ENCODE peak calls at places on chromosome X, in seven cellular contexts. One of them, this sample, is unnamed.

GRCh38 chrX:30309139-30309571 is at the start of gene NR0B1:
- DNase-seq in lower leg skin: no peak
- DNase-seq in DMS53: peak; percentile 73
- DNase-seq in NAMALWA: no peak
- DNase-seq in left ventricle myocardium superior: peak; percentile 33
- DNase-seq in heart right ventricle: no peak
- DNase-seq in Right ventricle myocardium inferior: no peak
- DNase-seq in this sample: no peak

GRCh38 chrX:133880032-133880443 is 105.4 kb downstream of the GPC3 start:
- DNase-seq in lower leg skin: no peak
- DNase-seq in left ventricle myocardium superior: no peak
- DNase-seq in DMS53: no peak
- DNase-seq in heart right ventricle: no peak
- DNase-seq in NAMALWA: no peak
- DNase-seq in Right ventricle myocardium inferior: no peak
- DNase-seq in this sample: no peak

GRCh38 chrX:53481816-53482485 is 47.8 kb upstream of the HSD17B10 start:
- DNase-seq in lower leg skin: no peak
- DNase-seq in DMS53: peak; percentile 88
- DNase-seq in heart right ventricle: peak; percentile 12
- DNase-seq in Right ventricle myocardium inferior: no peak
- DNase-seq in left ventricle myocardium superior: peak; percentile 22
- DNase-seq in NAMALWA: peak; percentile 73
- DNase-seq in this sample: no peak

GRCh38 chrX:37871626-37872302 is 24.4 kb upstream of the DYNLT3 start:
- DNase-seq in NAMALWA: no peak
- DNase-seq in Right ventricle myocardium inferior: no peak
- DNase-seq in DMS53: peak; percentile 67
- DNase-seq in heart right ventricle: peak; percentile 13
- DNase-seq in lower leg skin: no peak
- DNase-seq in left ventricle myocardium superior: peak; percentile 23
- DNase-seq in this sample: peak; percentile 11

GRCh38 chrX:100208076-100208475 is 202.0 kb downstream of the PCDH19 start:
- DNase-seq in left ventricle myocardium superior: no peak
- DNase-seq in lower leg skin: no peak
- DNase-seq in Right ventricle myocardium inferior: no peak
- DNase-seq in heart right ventricle: no peak
- DNase-seq in NAMALWA: no peak
- DNase-seq in DMS53: no peak
- DNase-seq in this sample: no peak

GRCh38 chrX:136268051-136269048 is 17.1 kb upstream of the MAP7D3 start:
- DNase-seq in DMS53: peak; percentile 67
- DNase-seq in heart right ventricle: peak; percentile 40
- DNase-seq in Right ventricle myocardium inferior: no peak
- DNase-seq in lower leg skin: no peak
- DNase-seq in left ventricle myocardium superior: no peak
- DNase-seq in NAMALWA: peak; percentile 57
- DNase-seq in this sample: no peak

GRCh38 chrX:130144509-130144908 is 21.1 kb downstream of the AIFM1 start:
- DNase-seq in heart right ventricle: no peak
- DNase-seq in Right ventricle myocardium inferior: no peak
- DNase-seq in DMS53: no peak
- DNase-seq in left ventricle myocardium superior: no peak
- DNase-seq in lower leg skin: no peak
- DNase-seq in NAMALWA: no peak
- DNase-seq in this sample: no peak

GRCh38 chrX:11953615-11954014 is 184.7 kb upstream of the FRMPD4 start:
- DNase-seq in left ventricle myocardium superior: no peak
- DNase-seq in Right ventricle myocardium inferior: no peak
- DNase-seq in heart right ventricle: no peak
- DNase-seq in lower leg skin: no peak
- DNase-seq in NAMALWA: no peak
- DNase-seq in DMS53: no peak
- DNase-seq in this sample: no peak

GRCh38 chrX:6981718-6982406 is 165.7 kb upstream of the STS start:
- DNase-seq in NAMALWA: no peak
- DNase-seq in Right ventricle myocardium inferior: no peak
- DNase-seq in DMS53: no peak
- DNase-seq in heart right ventricle: no peak
- DNase-seq in lower leg skin: no peak
- DNase-seq in left ventricle myocardium superior: no peak
- DNase-seq in this sample: no peak

GRCh38 chrX:150364347-150365050 is 1.4 kb downstream of the MAMLD1 start:
- DNase-seq in heart right ventricle: peak; percentile 17
- DNase-seq in left ventricle myocardium superior: peak; percentile 45
- DNase-seq in NAMALWA: peak; percentile 2
- DNase-seq in Right ventricle myocardium inferior: peak; percentile 62
- DNase-seq in lower leg skin: no peak
- DNase-seq in DMS53: peak; percentile 65
- DNase-seq in this sample: peak; percentile 16

This sample was measured in left ventricle myocardium inferior.